ENCODE peak calls at places on chromosome 22, in seven cellular contexts. G is lung; H is HuH-7; N is NCI-H774; E is breast epithelium; R is stimulated activated CD8-positive, alpha-beta memory T cell treated with anti-CD3 and anti-CD28 coated beads, Interleukin-15, amount 100 ng/mL, for 4 hours; K is fibroblast of lung. O is an unnamed sample.

GRCh38 chr22:39906207-39906606 is 5.3 kb downstream of the GRAP2 start:
- DNase-seq in G (no peak), H (no peak), N (no peak), E (no peak), R (no peak), K (no peak), O (no peak)

GRCh38 chr22:43228330-43228729 is 41.4 kb upstream of the TTLL12 start:
- DNase-seq in G (no peak), H (peak), N (no peak), E (no peak), R (no peak), K (no peak), O (no peak)

GRCh38 chr22:41286639-41287091 is 678 bp upstream of the RANGAP1 start:
- DNase-seq in G (peak), H (no peak), N (no peak), E (no peak), R (no peak), K (peak), O (no peak)

GRCh38 chr22:44898236-44898635 is 111.6 kb downstream of the PHF21B start:
- DNase-seq in G (no peak), H (no peak), N (no peak), E (peak), R (no peak), K (no peak), O (no peak)

GRCh38 chr22:22239311-22239939 is 5.2 kb upstream of the VPREB1 start:
- DNase-seq in G (no peak), H (no peak), N (no peak), E (no peak), R (no peak), K (no peak), O (no peak)

GRCh38 chr22:33400891-33401290 is 342.7 kb upstream of the SYN3 start:
- DNase-seq in G (no peak), H (no peak), N (no peak), E (no peak), R (no peak), K (no peak), O (no peak)

GRCh38 chr22:39301926-39302325 is 17.5 kb downstream of the RPL3 start:
- DNase-seq in G (no peak), H (no peak), N (no peak), E (no peak), R (no peak), K (no peak), O (no peak)

GRCh38 chr22:20027966-20028854 is 7.3 kb downstream of the TANGO2 start:
- DNase-seq in G (no peak), H (no peak), N (no peak), E (no peak), R (no peak), K (no peak), O (peak)

GRCh38 chr22:37611202-37611601 is 2.6 kb downstream of the GGA1 start:
- DNase-seq in G (no peak), H (no peak), N (no peak), E (no peak), R (no peak), K (no peak), O (no peak)